ENCODE peak calls at places on chromosomes 5 and 9, in nine cellular contexts. R is mesothelial cell of epicardium; X is renal cortical epithelial cell; Y is activated CD8-positive, alpha-beta memory T cell treated with anti-CD3 and anti-CD28 coated beads, Interleukin-2, amount 50 U/mL, for 48 hours; P is activated naive CD8-positive, alpha-beta T cell treated with anti-CD3 and anti-CD28 coated beads for 36 hours; Q is HFFc6; W is ACHN; A is iris pigment epithelial cell; H is aorta. V is an unnamed sample.

GRCh38 chr9:114409842-114410241 is 22.1 kb upstream of the AKNA start:
- DNase-seq in R (no peak), P (no peak), H (no peak), Q (no peak), Y (no peak), A (no peak), X (no peak), W (no peak), V (no peak)

GRCh38 chr5:16617272-16617973 is 626 bp upstream of the RETREG1 start:
- DNase-seq in W (peak), P (peak), R (no peak), A (no peak), X (no peak), Y (peak), H (no peak), Q (no peak), V (no peak)

GRCh38 chr9:92534199-92535159 is 1.3 kb downstream of the ECM2 start:
- DNase-seq in H (no peak), Y (no peak), W (no peak), X (no peak), P (no peak), A (no peak), R (no peak), Q (no peak), V (no peak)

GRCh38 chr5:161676109-161676508 is 9.4 kb upstream of the GABRA6 start:
- DNase-seq in Y (no peak), Q (no peak), W (peak), X (peak), A (no peak), P (no peak), H (no peak), R (no peak), V (no peak)

GRCh38 chr9:81789751-81790150 is 100.4 kb upstream of the TLE1 start:
- DNase-seq in X (no peak), H (no peak), Q (peak), R (no peak), P (no peak), A (peak), W (no peak), Y (no peak), V (no peak)

GRCh38 chr5:93299596-93300308 is 281.3 kb downstream of the NR2F1-AS1 start:
- DNase-seq in P (no peak), Y (no peak), X (peak), R (no peak), A (no peak), W (no peak), Q (no peak), H (no peak), V (no peak)

GRCh38 chr5:171966270-171966669 is 40.2 kb downstream of the FBXW11 start:
- DNase-seq in Q (no peak), X (no peak), Y (no peak), H (no peak), W (no peak), P (no peak), A (no peak), R (no peak), V (no peak)

GRCh38 chr5:51691538-51691937 is 308.3 kb downstream of the ISL1 start:
- DNase-seq in P (no peak), X (no peak), W (no peak), H (no peak), Q (no peak), A (no peak), Y (no peak), R (no peak), V (no peak)

GRCh38 chr5:77616920-77617319 is 21.6 kb downstream of the OTP start:
- DNase-seq in X (no peak), W (no peak), P (no peak), Y (no peak), H (no peak), Q (no peak), A (no peak), R (no peak), V (no peak)

GRCh38 chr5:151885138-151885908 is 39.3 kb downstream of the GLRA1 start:
- DNase-seq in R (no peak), W (no peak), Y (no peak), Q (no peak), H (no peak), A (peak), P (no peak), X (no peak), V (no peak)

GRCh38 chr5:115500225-115500624 is 44.4 kb downstream of the FEM1C start:
- DNase-seq in H (no peak), P (no peak), Y (no peak), W (no peak), Q (no peak), A (no peak), R (no peak), X (no peak), V (no peak)

GRCh38 chr9:136095028-136095494 is at the start of gene NACC2:
- DNase-seq in W (peak), H (peak), R (peak), X (no peak), Q (peak), A (peak), Y (no peak), P (peak), V (no peak)

GRCh38 chr5:90873033-90873517 is 314.5 kb downstream of the ADGRV1 start:
- DNase-seq in Q (no peak), P (peak), W (no peak), A (peak), R (no peak), Y (no peak), X (peak), H (no peak), V (no peak)

GRCh38 chr9:93122721-93123221 is 11.3 kb downstream of the NINJ1 start:
- DNase-seq in R (no peak), W (no peak), Q (no peak), Y (no peak), X (no peak), P (no peak), H (peak), A (no peak), V (no peak)

GRCh38 chr5:135834639-135835529 is at the start of gene SLC25A48:
- DNase-seq in X (peak), R (peak), Q (no peak), A (peak), Y (peak), P (peak), W (peak), H (peak), V (peak)

GRCh38 chr5:172770374-172770674 is 671 bp downstream of the DUSP1 start:
- DNase-seq in H (peak), A (no peak), W (no peak), X (no peak), Q (no peak), Y (no peak), P (no peak), R (no peak), V (no peak)

GRCh38 chr9:37911271-37911681 is 7.3 kb upstream of the SLC25A51 start:
- DNase-seq in X (no peak), H (no peak), P (no peak), A (peak), R (no peak), Q (no peak), W (no peak), Y (peak), V (no peak)

GRCh38 chr5:147223951-147224791 is 10.7 kb upstream of the STK32A start:
- DNase-seq in W (peak), Q (peak), R (no peak), A (peak), P (no peak), Y (no peak), X (peak), H (no peak), V (no peak)

GRCh38 chr5:143955140-143955539 is 143.2 kb downstream of the HMHB1 start:
- DNase-seq in Q (no peak), Y (no peak), R (no peak), X (no peak), H (no peak), P (no peak), A (peak), W (no peak), V (no peak)

GRCh38 chr5:128701301-128701700 is 163.3 kb upstream of the FBN2 start:
- DNase-seq in Y (no peak), H (no peak), A (no peak), X (no peak), Q (no peak), W (no peak), R (no peak), P (no peak), V (no peak)

GRCh38 chr5:76367623-76368366 is 35.3 kb upstream of the IQGAP2 start:
- DNase-seq in Q (peak), P (peak), H (no peak), W (no peak), Y (no peak), R (no peak), X (peak), A (peak), V (no peak)

GRCh38 chr9:91217388-91217787 is 144.3 kb downstream of the AUH start:
- DNase-seq in H (no peak), A (no peak), Y (no peak), X (no peak), P (no peak), W (no peak), Q (no peak), R (no peak), V (no peak)

GRCh38 chr5:159099049-159099760 is 511 bp downstream of the EBF1 start:
- DNase-seq in R (no peak), Q (peak), P (peak), A (peak), H (peak), W (peak), X (no peak), Y (peak), V (peak)

GRCh38 chr5:174312641-174313040 is 267.1 kb downstream of the NSG2 start:
- DNase-seq in W (no peak), A (no peak), P (no peak), X (no peak), Q (no peak), Y (peak), R (no peak), H (peak), V (peak)

GRCh38 chr9:134315716-134316443 is 10.4 kb upstream of the RXRA start:
- DNase-seq in A (no peak), R (no peak), W (no peak), P (no peak), Q (no peak), H (peak), Y (no peak), X (no peak), V (no peak)

GRCh38 chr9:93814561-93814960 is 140.6 kb downstream of the BARX1 start:
- DNase-seq in W (no peak), H (peak), A (no peak), P (no peak), Y (no peak), Q (no peak), R (no peak), X (no peak), V (peak)

GRCh38 chr5:157516626-157517325 is 56.8 kb downstream of the NIPAL4 start:
- DNase-seq in W (peak), R (no peak), Y (no peak), Q (peak), A (peak), P (no peak), H (peak), X (peak), V (no peak)

GRCh38 chr5:176596689-176597416 is 13.1 kb downstream of the GPRIN1 start:
- DNase-seq in Q (no peak), H (no peak), P (peak), W (no peak), Y (peak), R (no peak), X (no peak), A (peak), V (no peak)

GRCh38 chr9:107890921-107891465 is 401.4 kb upstream of the KLF4 start:
- DNase-seq in H (no peak), A (no peak), P (no peak), X (peak), W (peak), Y (no peak), Q (no peak), R (no peak), V (peak)

GRCh38 chr5:149640350-149640999 is 59.2 kb downstream of the ARHGEF37 start:
- DNase-seq in Q (no peak), W (no peak), P (no peak), Y (no peak), H (no peak), A (no peak), X (no peak), R (no peak), V (no peak)

GRCh38 chr9:125750656-125751035 is 3.5 kb downstream of the PBX3 start:
- DNase-seq in H (no peak), X (no peak), W (no peak), A (peak), P (no peak), R (no peak), Q (no peak), Y (no peak), V (no peak)

GRCh38 chr5:23027341-23027740 is 174.2 kb upstream of the CDH12 start:
- DNase-seq in W (no peak), P (no peak), Q (no peak), Y (no peak), X (no peak), R (no peak), A (no peak), H (no peak), V (no peak)

GRCh38 chr5:145947581-145947980 is 11.2 kb downstream of the SH3RF2 start:
- DNase-seq in X (no peak), R (no peak), H (no peak), Q (no peak), P (no peak), W (no peak), A (no peak), Y (no peak), V (no peak)

GRCh38 chr9:93852728-93853127 is 102.4 kb downstream of the BARX1 start:
- DNase-seq in P (no peak), W (no peak), X (no peak), Y (no peak), R (no peak), Q (no peak), A (no peak), H (no peak), V (no peak)

V was measured in type B pancreatic cell.